ENCODE peak calls at places on chromosomes 13 and 19, in four cellular contexts. L, C, T and N are unnamed samples.
A peak's percentile ranks its signal among the peaks of the same experiment; 100 is the strongest.

GRCh38 chr19:58372311-58373133 is 8.3 kb downstream of the ZNF837 start:
- DNase-seq in L (no peak), C (no peak), T (peak; percentile 25), N (peak; percentile 23)

GRCh38 chr13:76271728-76272232 is 614.4 kb downstream of the KCTD12 start:
- DNase-seq in L (no peak), C (peak; percentile 10), T (no peak), N (no peak)

GRCh38 chr19:30450101-30450500 is 77.9 kb downstream of the ZNF536 start:
- DNase-seq in L (no peak), C (peak; percentile 46), T (no peak), N (peak; percentile 48)

GRCh38 chr19:55253842-55254624 is 4.8 kb downstream of the PPP6R1 start:
- DNase-seq in L (peak; percentile 82), C (no peak), T (no peak), N (no peak)

GRCh38 chr13:60148918-60149317 is 14.8 kb downstream of the DIAPH3 start:
- DNase-seq in L (no peak), C (no peak), T (no peak), N (no peak)

GRCh38 chr13:45280751-45281634 is 60.0 kb downstream of the TPT1 start:
- DNase-seq in L (peak; percentile 79), C (peak; percentile 71), T (peak; percentile 73), N (peak; percentile 87)

GRCh38 chr13:76379341-76380105 is 506.7 kb downstream of the KCTD12 start:
- DNase-seq in L (no peak), C (no peak), T (no peak), N (no peak)

GRCh38 chr13:87130401-87130800 is 540.8 kb upstream of the SLITRK5 start:
- DNase-seq in L (no peak), C (no peak), T (no peak), N (no peak)

GRCh38 chr13:42652642-42653415 is 78.9 kb downstream of the TNFSF11 start:
- DNase-seq in L (no peak), C (no peak), T (no peak), N (no peak)

GRCh38 chr19:30530751-30531150 is 158.6 kb downstream of the ZNF536 start:
- DNase-seq in L (no peak), C (no peak), T (no peak), N (no peak)

GRCh38 chr13:42873081-42873480 is 91.7 kb downstream of the FAM216B start:
- DNase-seq in L (no peak), C (no peak), T (peak; percentile 61), N (no peak)

GRCh38 chr13:45522571-45522970 is 57.8 kb downstream of the COG3 start:
- DNase-seq in L (no peak), C (no peak), T (peak; percentile 78), N (peak; percentile 20)

GRCh38 chr19:49157445-49158224 is at the start of gene TRPM4:
- DNase-seq in L (peak; percentile 68), C (peak; percentile 97), T (peak; percentile 83), N (peak; percentile 74)

GRCh38 chr19:56905616-56906015 is 65.1 kb upstream of the PEG3 start:
- DNase-seq in L (no peak), C (no peak), T (no peak), N (no peak)

GRCh38 chr19:58409010-58409790 is 751 bp downstream of the ZNF584 start:
- DNase-seq in L (peak; percentile 36), C (peak; percentile 31), T (peak; percentile 47), N (peak; percentile 46)

GRCh38 chr13:23707674-23708073 is 137.5 kb downstream of the TNFRSF19 start:
- DNase-seq in L (peak; percentile 26), C (no peak), T (peak; percentile 53), N (peak; percentile 59)

GRCh38 chr19:3224346-3225325 is at the start of gene CELF5:
- DNase-seq in L (peak; percentile 55), C (peak; percentile 68), T (peak; percentile 43), N (peak; percentile 39)

GRCh38 chr19:51333836-51334460 is 8.0 kb downstream of the VSIG10L start:
- DNase-seq in L (no peak), C (no peak), T (peak; percentile 4), N (peak; percentile 20)

GRCh38 chr13:43725460-43725859 is 61.3 kb downstream of the ENOX1 start:
- DNase-seq in L (no peak), C (no peak), T (no peak), N (no peak)

GRCh38 chr19:47445937-47446402 is 25.7 kb downstream of the SLC8A2 start:
- DNase-seq in L (peak; percentile 65), C (peak; percentile 53), T (peak; percentile 52), N (peak; percentile 55)

GRCh38 chr13:106182404-106182803 is 353.1 kb downstream of the EFNB2 start:
- DNase-seq in L (no peak), C (no peak), T (peak; percentile 95), N (peak; percentile 30)

GRCh38 chr19:1252818-1253513 is 4.6 kb downstream of the MIDN start:
- DNase-seq in L (peak; percentile 94), C (no peak), T (peak; percentile 99), N (peak; percentile 76)

GRCh38 chr13:19618925-19619324 is 14.5 kb upstream of the MPHOSPH8 start:
- DNase-seq in L (peak; percentile 29), C (peak; percentile 15), T (peak; percentile 40), N (peak; percentile 63)

GRCh38 chr13:60425332-60425731 is 28.3 kb downstream of the TDRD3 start:
- DNase-seq in L (no peak), C (no peak), T (no peak), N (no peak)

GRCh38 chr19:28207244-28207643 is 1005.7 kb downstream of the UQCRFS1 start:
- DNase-seq in L (no peak), C (no peak), T (no peak), N (no peak)

GRCh38 chr19:49113762-49114629 is at the start of gene LIN7B:
- DNase-seq in L (peak; percentile 65), C (peak; percentile 60), T (peak; percentile 76), N (peak; percentile 66)

GRCh38 chr13:106357198-106357597 is 178.3 kb downstream of the EFNB2 start:
- DNase-seq in L (no peak), C (no peak), T (peak; percentile 54), N (no peak)

GRCh38 chr13:34810996-34811395 is 131.1 kb upstream of the NBEA start:
- DNase-seq in L (no peak), C (no peak), T (peak; percentile 43), N (no peak)